ENCODE peak calls at places on chromosome 16, in seven cellular contexts. H is NCI-H446, A is IMR-90, R is neural progenitor cell, X is MCF 10A, B is right cardiac atrium, P is fibroblast of mammary gland. G is an unnamed sample.

GRCh38 chr16:47136101-47136820 is 7.5 kb downstream of the NETO2 start:
- DNase-seq in R (no peak), A (peak; percentile 45), H (no peak), B (no peak), X (peak; percentile 80), P (peak; percentile 44), G (no peak)

GRCh38 chr16:49920397-49920796 is 64.5 kb upstream of the ZNF423 start:
- DNase-seq in R (no peak), A (no peak), B (no peak), P (no peak), H (no peak), X (no peak), G (no peak)

GRCh38 chr16:27644165-27644564 is 94.2 kb downstream of the KATNIP start:
- DNase-seq in R (no peak), X (no peak), A (no peak), B (no peak), P (no peak), H (no peak), G (no peak)

GRCh38 chr16:89993971-89994370 is 25.3 kb downstream of the DBNDD1 start:
- DNase-seq in R (no peak), H (no peak), B (no peak), A (no peak), X (no peak), P (no peak), G (no peak)

GRCh38 chr16:79977974-79978836 is 377.7 kb upstream of the MAF start:
- DNase-seq in H (no peak), X (no peak), A (no peak), P (no peak), R (no peak), B (no peak), G (no peak)

GRCh38 chr16:79662673-79663313 is 62.3 kb upstream of the MAF start:
- DNase-seq in X (peak; percentile 13), R (no peak), H (no peak), A (no peak), P (no peak), B (no peak), G (no peak)

GRCh38 chr16:29820271-29820701 is at the start of gene MVP:
- DNase-seq in A (peak; percentile 57), B (peak; percentile 86), H (peak; percentile 67), R (no peak), P (peak; percentile 77), X (peak; percentile 79), G (peak; percentile 69)

GRCh38 chr16:60681014-60681413 is 1355.2 kb downstream of the CDH8 start:
- DNase-seq in R (peak; percentile 48), H (no peak), P (no peak), B (no peak), A (no peak), X (no peak), G (no peak)

GRCh38 chr16:70561623-70562022 is 38.0 kb downstream of the SF3B3 start:
- DNase-seq in R (no peak), A (no peak), H (peak; percentile 10), B (no peak), X (peak; percentile 88), P (no peak), G (peak; percentile 86)

GRCh38 chr16:81443688-81444447 is 740 bp upstream of the CMIP start:
- DNase-seq in A (no peak), H (no peak), R (no peak), B (peak; percentile 81), X (no peak), P (no peak), G (no peak)

GRCh38 chr16:86942469-86943175 is 364.3 kb downstream of the FOXL1 start:
- DNase-seq in P (peak; percentile 55), X (peak; percentile 14), H (no peak), A (no peak), R (no peak), B (no peak), G (no peak)

GRCh38 chr16:20897253-20897896 is 2.8 kb downstream of the DCUN1D3 start:
- DNase-seq in P (peak; percentile 80), H (no peak), R (no peak), X (peak; percentile 74), B (no peak), A (peak; percentile 71), G (no peak)

GRCh38 chr16:56460101-56460500 is 8.7 kb downstream of the OGFOD1 start:
- DNase-seq in R (no peak), B (no peak), X (no peak), P (no peak), A (no peak), H (no peak), G (no peak)

GRCh38 chr16:14309001-14309886 is 238.1 kb downstream of the MRTFB start:
- DNase-seq in H (no peak), A (peak; percentile 39), P (no peak), X (no peak), B (peak; percentile 38), R (peak; percentile 42), G (no peak)

GRCh38 chr16:75251280-75252048 is at the start of gene BCAR1:
- DNase-seq in A (peak; percentile 93), X (peak; percentile 81), H (peak; percentile 81), B (peak; percentile 96), P (peak; percentile 94), R (peak; percentile 97), G (peak; percentile 97)

GRCh38 chr16:87921236-87921773 is 15.0 kb downstream of the CA5A start:
- DNase-seq in A (no peak), H (peak; percentile 64), B (no peak), P (no peak), R (no peak), X (no peak), G (no peak)

GRCh38 chr16:80436510-80436909 is 104.3 kb upstream of the DYNLRB2 start:
- DNase-seq in R (no peak), X (no peak), B (no peak), A (no peak), P (no peak), H (no peak), G (no peak)

GRCh38 chr16:10312784-10313724 is 72.8 kb upstream of the ATF7IP2 start:
- DNase-seq in R (no peak), B (no peak), P (no peak), H (no peak), A (no peak), X (no peak), G (no peak)

GRCh38 chr16:86901483-86901882 is 323.1 kb downstream of the FOXL1 start:
- DNase-seq in B (no peak), X (peak; percentile 15), A (peak; percentile 72), H (no peak), P (peak; percentile 49), R (no peak), G (no peak)

GRCh38 chr16:2458887-2459646 is 842 bp upstream of the TEDC2 start:
- DNase-seq in P (no peak), R (no peak), A (no peak), H (no peak), B (no peak), X (no peak), G (no peak)

GRCh38 chr16:86041807-86042206 is 142.8 kb downstream of the IRF8 start:
- DNase-seq in P (no peak), B (no peak), H (no peak), A (no peak), R (no peak), X (no peak), G (no peak)

GRCh38 chr16:89795676-89796075 is 20.8 kb downstream of the FANCA start:
- DNase-seq in X (no peak), A (no peak), B (no peak), H (no peak), P (no peak), R (no peak), G (no peak)

GRCh38 chr16:30541502-30542329 is 7.1 kb upstream of the ZNF747 start:
- DNase-seq in A (peak; percentile 82), P (peak; percentile 81), B (no peak), R (peak; percentile 18), X (peak; percentile 29), H (no peak), G (no peak)

G was measured in upper lobe of left lung.